ENCODE peak calls at places on chromosomes 6 and 20, in four cellular contexts. One of them, this sample, is unnamed.

GRCh38 chr20:62297449-62298227 is 5.2 kb upstream of the ADRM1 start:
- DNase-seq in K562: no peak
- DNase-seq in H1: no peak
- DNase-seq in HepG2: peak
- DNase-seq in this sample: no peak

GRCh38 chr20:32830437-32830836 is 10.7 kb downstream of the MAPRE1 start:
- DNase-seq in K562: no peak
- DNase-seq in H1: no peak
- DNase-seq in HepG2: no peak
- DNase-seq in this sample: no peak

GRCh38 chr20:14415492-14415891 is 78.1 kb upstream of the FLRT3 start:
- DNase-seq in K562: no peak
- DNase-seq in H1: no peak
- DNase-seq in HepG2: no peak
- DNase-seq in this sample: no peak

GRCh38 chr20:51321343-51322163 is 221.0 kb downstream of the NFATC2 start:
- DNase-seq in K562: no peak
- DNase-seq in H1: no peak
- DNase-seq in HepG2: no peak
- DNase-seq in this sample: no peak

GRCh38 chr6:24072038-24072746 is 53.8 kb upstream of the NRSN1 start:
- DNase-seq in K562: no peak
- DNase-seq in H1: no peak
- DNase-seq in HepG2: no peak
- DNase-seq in this sample: no peak

GRCh38 chr6:138107078-138107751 is at the start of gene PERP:
- DNase-seq in K562: peak
- DNase-seq in H1: no peak
- DNase-seq in HepG2: peak
- DNase-seq in this sample: no peak

GRCh38 chr6:10136636-10137035 is 278.2 kb downstream of the TFAP2A start:
- DNase-seq in K562: no peak
- DNase-seq in H1: no peak
- DNase-seq in HepG2: no peak
- DNase-seq in this sample: no peak

GRCh38 chr20:33622705-33623390 is 39.3 kb upstream of the C20orf144 start:
- DNase-seq in K562: no peak
- DNase-seq in H1: no peak
- DNase-seq in HepG2: no peak
- DNase-seq in this sample: no peak

GRCh38 chr6:111759836-111760785 is 113.1 kb downstream of the FYN start:
- DNase-seq in K562: no peak
- DNase-seq in H1: no peak
- DNase-seq in HepG2: no peak
- DNase-seq in this sample: no peak

GRCh38 chr6:2502096-2502997 is 248.4 kb downstream of the MYLK4 start:
- DNase-seq in K562: no peak
- DNase-seq in H1: no peak
- DNase-seq in HepG2: peak
- DNase-seq in this sample: no peak

GRCh38 chr6:3500262-3501001 is 43.6 kb upstream of the SLC22A23 start:
- DNase-seq in K562: no peak
- DNase-seq in H1: no peak
- DNase-seq in HepG2: peak
- DNase-seq in this sample: no peak

DNA sequence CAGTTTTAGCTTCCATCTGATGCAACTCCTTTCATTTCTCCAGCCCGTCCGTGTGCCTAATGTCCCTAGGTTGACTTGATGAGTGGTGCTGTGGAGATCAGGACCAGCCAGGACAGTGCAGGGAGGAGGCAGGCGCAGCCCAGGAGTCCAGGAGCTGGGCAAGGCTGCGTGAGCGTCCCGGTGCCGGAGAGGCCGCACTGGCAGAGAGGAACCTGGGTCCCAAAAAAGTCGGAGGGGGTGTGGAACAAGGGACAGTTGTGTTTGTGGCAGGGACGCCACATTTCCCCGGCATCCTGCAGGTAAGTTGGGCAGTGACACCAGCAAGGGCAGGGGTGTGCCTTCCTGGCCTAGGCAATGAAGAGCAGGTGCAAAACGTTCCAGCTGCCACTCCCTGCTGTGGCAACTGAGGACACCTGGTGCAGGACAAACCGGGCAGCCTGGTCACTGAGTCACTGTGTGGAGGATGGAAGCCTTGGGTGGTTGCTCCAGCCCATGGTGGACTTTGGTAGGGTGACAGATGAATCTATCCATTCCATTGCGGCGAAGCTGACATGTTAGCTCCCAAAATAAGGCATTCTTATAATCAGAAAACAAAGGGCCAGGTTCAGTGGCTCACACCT is 53.2 kb downstream of the RAMACL start:
- DNase-seq in K562: no peak
- DNase-seq in H1: no peak
- DNase-seq in HepG2: no peak
- DNase-seq in this sample: no peak
- TF ChIP-seq HDAC6 in K562: no peak
- TF ChIP-seq HDAC6 in H1: no peak
- TF ChIP-seq HDAC6 in HepG2: no peak
- TF ChIP-seq HDAC6 in this sample: no peak

DNA sequence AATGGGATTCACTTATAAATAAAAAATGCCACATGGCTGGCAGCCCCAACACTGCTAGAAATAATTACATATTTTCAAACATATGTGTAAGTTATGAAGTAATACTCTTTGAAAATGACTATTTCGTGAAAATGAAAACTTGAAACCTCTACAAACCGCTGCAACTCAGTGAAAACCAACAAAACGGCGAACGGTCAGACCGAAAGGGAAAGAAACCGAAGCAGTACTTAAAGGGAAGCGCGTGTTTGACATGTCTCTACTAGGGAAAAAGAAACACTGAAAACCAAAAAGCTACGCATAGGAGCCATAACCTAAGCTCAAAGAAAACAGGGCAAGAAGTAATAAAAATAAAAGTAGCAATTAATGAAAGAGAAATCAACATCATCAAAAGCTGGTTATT is 121.0 kb upstream of the GGTLC1 start:
- DNase-seq in K562: no peak
- DNase-seq in H1: no peak
- DNase-seq in HepG2: no peak
- DNase-seq in this sample: no peak
- TF ChIP-seq HDAC6 in K562: no peak
- TF ChIP-seq HDAC6 in H1: no peak
- TF ChIP-seq HDAC6 in HepG2: no peak
- TF ChIP-seq HDAC6 in this sample: no peak

GRCh38 chr6:17460862-17461261 is 67.5 kb downstream of the CAP2 start:
- DNase-seq in K562: no peak
- DNase-seq in H1: no peak
- DNase-seq in HepG2: no peak
- DNase-seq in this sample: no peak
- TF ChIP-seq HDAC6 in K562: no peak
- TF ChIP-seq HDAC6 in H1: no peak
- TF ChIP-seq HDAC6 in HepG2: no peak
- TF ChIP-seq HDAC6 in this sample: no peak

DNA sequence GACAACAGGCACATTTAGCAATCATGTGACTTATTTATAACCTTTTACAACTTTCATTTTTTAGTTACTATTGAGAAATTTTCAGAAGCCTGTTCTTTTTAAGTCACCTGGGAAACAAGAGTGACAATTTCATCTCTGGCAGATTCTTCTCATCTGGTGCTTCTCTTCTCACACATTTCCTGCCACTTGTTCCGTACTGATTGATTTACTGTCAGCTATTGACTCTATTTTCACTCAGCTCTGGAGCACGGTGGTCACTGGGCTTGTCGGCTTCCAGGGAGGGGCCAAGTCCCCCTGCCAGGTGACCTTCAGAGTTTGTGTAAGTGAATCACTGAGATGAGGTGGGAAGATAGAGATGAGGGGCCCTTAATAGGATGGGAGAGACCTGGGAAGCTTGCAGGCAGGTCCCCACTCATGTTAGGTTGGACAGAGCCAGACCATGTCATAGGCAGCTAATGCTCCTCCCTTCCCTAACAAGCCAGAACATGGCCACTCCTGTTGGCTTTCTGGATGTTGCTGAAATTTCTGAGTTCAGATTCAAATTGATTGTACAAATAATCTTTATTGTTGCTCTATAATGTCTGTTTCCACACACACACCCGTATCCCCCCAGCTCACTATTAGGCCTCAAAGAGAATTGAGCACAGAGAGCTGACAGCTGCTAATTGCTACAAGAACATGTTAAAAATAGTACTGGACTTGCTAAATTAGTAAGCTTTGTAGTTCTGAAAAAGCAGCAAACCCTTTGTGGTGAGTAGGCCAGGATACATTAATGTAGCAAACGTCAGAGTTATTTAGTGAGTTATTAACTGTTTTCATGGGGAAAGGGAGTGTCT is 13.3 kb downstream of the DUSP22 start:
- DNase-seq in K562: no peak
- DNase-seq in H1: no peak
- DNase-seq in HepG2: no peak
- DNase-seq in this sample: peak
- TF ChIP-seq HDAC6 in K562: no peak
- TF ChIP-seq HDAC6 in H1: no peak
- TF ChIP-seq HDAC6 in HepG2: no peak
- TF ChIP-seq HDAC6 in this sample: no peak

GRCh38 chr20:49037962-49038387 is 8.1 kb upstream of the CSE1L start:
- DNase-seq in K562: peak
- DNase-seq in H1: no peak
- DNase-seq in HepG2: no peak
- DNase-seq in this sample: no peak
- TF ChIP-seq HDAC6 in K562: no peak
- TF ChIP-seq HDAC6 in H1: no peak
- TF ChIP-seq HDAC6 in HepG2: no peak
- TF ChIP-seq HDAC6 in this sample: no peak

GRCh38 chr20:57244221-57244585 is 22.2 kb downstream of the BMP7 start:
- DNase-seq in K562: no peak
- DNase-seq in H1: no peak
- DNase-seq in HepG2: no peak
- DNase-seq in this sample: no peak

GRCh38 chr20:57247292-57247975 is 19.0 kb downstream of the BMP7 start:
- DNase-seq in K562: no peak
- DNase-seq in H1: no peak
- DNase-seq in HepG2: no peak
- DNase-seq in this sample: no peak

GRCh38 chr20:57244627-57245214 is 21.7 kb downstream of the BMP7 start:
- DNase-seq in K562: peak
- DNase-seq in H1: no peak
- DNase-seq in HepG2: no peak
- DNase-seq in this sample: no peak

GRCh38 chr20:57248132-57248797 is 18.2 kb downstream of the BMP7 start:
- DNase-seq in K562: no peak
- DNase-seq in H1: no peak
- DNase-seq in HepG2: no peak
- DNase-seq in this sample: no peak

DNA sequence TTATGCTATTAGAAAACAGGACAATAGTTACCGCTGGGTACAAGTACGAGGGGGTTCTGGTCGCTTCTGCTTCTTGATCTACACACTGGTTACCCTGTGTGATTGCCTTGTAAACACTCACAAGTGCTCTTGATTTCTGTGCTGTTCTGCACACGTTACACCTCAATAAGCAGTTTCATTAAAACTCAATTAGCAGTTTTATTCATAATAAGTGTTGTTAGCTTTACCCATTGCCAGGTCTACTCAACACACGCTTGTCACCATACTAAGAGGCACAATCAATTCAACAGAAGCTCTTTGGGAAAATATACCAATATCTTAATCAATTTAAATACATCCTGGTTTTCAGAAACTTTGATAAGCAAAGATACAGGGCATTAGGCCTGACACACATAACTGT is 20.4 kb downstream of the BMP7 start:
- DNase-seq in K562: no peak
- DNase-seq in H1: no peak
- DNase-seq in HepG2: no peak
- DNase-seq in this sample: no peak
- TF ChIP-seq HDAC6 in K562: no peak
- TF ChIP-seq HDAC6 in H1: no peak
- TF ChIP-seq HDAC6 in HepG2: no peak
- TF ChIP-seq HDAC6 in this sample: no peak